ENCODE peak calls at places on chromosomes 16 and 17, in five cellular contexts. C is fibroblast of the aortic adventitia, J is lung, V is fibroblast of villous mesenchyme, F is GM06990. U is an unnamed sample.

GRCh38 chr16:50491516-50491915 is 56.7 kb upstream of the NKD1 start:
- DNase-seq in C (no peak), J (peak; percentile 20), V (no peak), F (no peak), U (no peak)

GRCh38 chr17:8254881-8255280 is 5.8 kb downstream of the PFAS start:
- DNase-seq in C (no peak), J (no peak), V (no peak), F (no peak), U (no peak)

GRCh38 chr17:78596871-78597635 is 19.9 kb upstream of the DNAH17 start:
- DNase-seq in C (no peak), J (no peak), V (no peak), F (no peak), U (no peak)

GRCh38 chr17:40659909-40660308 is 5.1 kb downstream of the KRT222 start:
- DNase-seq in C (no peak), J (no peak), V (no peak), F (no peak), U (no peak)

GRCh38 chr16:9159839-9160550 is 68.6 kb downstream of the HAPSTR1 start:
- DNase-seq in C (peak; percentile 69), J (peak; percentile 55), V (peak; percentile 51), F (no peak), U (no peak)

GRCh38 chr17:82917656-82918345 is 78.0 kb upstream of the ZNF750 start:
- DNase-seq in C (peak; percentile 28), J (no peak), V (peak; percentile 68), F (no peak), U (no peak)

GRCh38 chr16:23786964-23787571 is 32.2 kb downstream of the CHP2 start:
- DNase-seq in C (no peak), J (no peak), V (no peak), F (no peak), U (no peak)

GRCh38 chr17:40903129-40903847 is 18.2 kb upstream of the KRT20 start:
- DNase-seq in C (peak; percentile 10), J (no peak), V (peak; percentile 53), F (no peak), U (peak; percentile 53)

GRCh38 chr17:63634163-63634562 is 11.9 kb downstream of the MAP3K3 start:
- DNase-seq in C (no peak), J (no peak), V (no peak), F (no peak), U (no peak)

GRCh38 chr17:67139784-67140665 is 95.7 kb downstream of the CACNG1 start:
- DNase-seq in C (peak; percentile 39), J (no peak), V (peak; percentile 62), F (no peak), U (no peak)

GRCh38 chr16:50534556-50534955 is 13.6 kb upstream of the NKD1 start:
- DNase-seq in C (no peak), J (no peak), V (no peak), F (no peak), U (no peak)

GRCh38 chr16:78918805-78919204 is 681.7 kb downstream of the MAF start:
- DNase-seq in C (no peak), J (no peak), V (no peak), F (no peak), U (no peak)

GRCh38 chr17:69654981-69655581 is 240.6 kb downstream of the MAP2K6 start:
- DNase-seq in C (peak; percentile 92), J (no peak), V (peak; percentile 89), F (no peak), U (peak; percentile 87)

GRCh38 chr17:74201250-74201649 is 2.2 kb upstream of the RPL38 start:
- DNase-seq in C (peak; percentile 40), J (no peak), V (peak; percentile 70), F (no peak), U (no peak)

GRCh38 chr17:48484850-48485249 is 46.0 kb downstream of the HOXB1 start:
- DNase-seq in C (no peak), J (no peak), V (peak; percentile 22), F (no peak), U (no peak)

GRCh38 chr17:41689497-41690299 is 1.0 kb downstream of the EIF1 start:
- DNase-seq in C (peak; percentile 88), J (peak; percentile 53), V (peak; percentile 72), F (no peak), U (no peak)

GRCh38 chr17:48153711-48154642 is 46.4 kb downstream of the SNX11 start:
- DNase-seq in C (peak; percentile 67), J (no peak), V (peak; percentile 44), F (no peak), U (no peak)

GRCh38 chr16:25478476-25478875 is 213.3 kb upstream of the HS3ST4 start:
- DNase-seq in C (peak; percentile 1), J (no peak), V (no peak), F (no peak), U (no peak)

GRCh38 chr16:49075709-49076108 is 205.9 kb downstream of the CBLN1 start:
- DNase-seq in C (no peak), J (no peak), V (no peak), F (no peak), U (no peak)

GRCh38 chr16:57134982-57135381 is 42.6 kb downstream of the CPNE2 start:
- DNase-seq in C (no peak), J (no peak), V (no peak), F (no peak), U (no peak)

GRCh38 chr17:7885357-7886226 is 3.0 kb upstream of the CHD3 start:
- DNase-seq in C (peak; percentile 18), J (peak; percentile 59), V (peak; percentile 37), F (peak; percentile 66), U (no peak)

GRCh38 chr17:27559506-27559931 is 71.5 kb upstream of the LGALS9 start:
- DNase-seq in C (peak; percentile 84), J (peak; percentile 40), V (peak; percentile 88), F (no peak), U (no peak)

GRCh38 chr17:6654816-6655731 is 3.5 kb downstream of the C17orf100 start:
- DNase-seq in C (no peak), J (peak; percentile 72), V (no peak), F (no peak), U (no peak)

GRCh38 chr17:8909621-8910292 is 42.3 kb upstream of the PIK3R6 start:
- DNase-seq in C (no peak), J (no peak), V (no peak), F (no peak), U (no peak)

GRCh38 chr16:24257965-24258364 is 1.8 kb downstream of the CACNG3 start:
- DNase-seq in C (no peak), J (no peak), V (no peak), F (no peak), U (no peak)

GRCh38 chr17:82648761-82649474 is 674 bp upstream of the WDR45B start:
- DNase-seq in C (no peak), J (peak; percentile 47), V (no peak), F (peak; percentile 43), U (no peak)

GRCh38 chr16:86362155-86362849 is 148.0 kb upstream of the FOXF1 start:
- DNase-seq in C (no peak), J (no peak), V (peak; percentile 28), F (no peak), U (no peak)

GRCh38 chr17:17403899-17404576 is 72.8 kb upstream of the MED9 start:
- DNase-seq in C (no peak), J (no peak), V (no peak), F (no peak), U (no peak)

GRCh38 chr16:51009813-51010212 is 141.3 kb downstream of the SALL1 start:
- DNase-seq in C (no peak), J (no peak), V (no peak), F (no peak), U (no peak)

GRCh38 chr16:21026846-21027245 is 123.8 kb downstream of the DNAH3 start:
- DNase-seq in C (no peak), J (no peak), V (no peak), F (no peak), U (no peak)

GRCh38 chr16:27347930-27348685 is 34.3 kb downstream of the IL4R start:
- DNase-seq in C (no peak), J (no peak), V (no peak), F (no peak), U (no peak)

DNA sequence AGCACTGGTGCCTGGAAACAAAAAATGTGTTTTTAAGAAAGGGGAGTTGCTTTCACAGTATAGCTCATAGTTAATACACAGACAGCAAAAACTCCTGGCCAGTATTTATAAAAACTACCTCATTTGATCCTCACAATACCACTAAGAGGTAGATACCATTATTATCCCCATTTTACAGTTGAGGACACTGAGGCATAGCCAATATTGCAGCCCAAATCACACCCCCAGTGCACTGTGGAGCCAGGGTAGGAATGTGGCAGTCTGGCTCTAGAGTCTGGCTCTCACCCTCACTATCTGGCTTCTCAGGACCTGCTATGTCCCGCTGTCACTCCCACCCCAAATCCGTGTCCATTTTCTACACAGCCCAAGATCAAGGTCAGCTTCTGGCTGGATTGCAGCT is 2.6 kb downstream of the ARHGAP23 start:
- DNase-seq in C (no peak), J (no peak), V (no peak), F (no peak), U (no peak)
- H3K4me3 ChIP-seq in C (no peak overlapping the region), J (no peak overlapping the region), V (no peak overlapping the region), F (no peak overlapping the region), U (no peak overlapping the region)

GRCh38 chr16:85209526-85210121 is 97.4 kb upstream of the CIBAR2 start:
- DNase-seq in C (no peak), J (no peak), V (no peak), F (no peak), U (no peak)

GRCh38 chr16:85211247-85211910 is 99.1 kb upstream of the CIBAR2 start:
- DNase-seq in C (peak; percentile 70), J (no peak), V (peak; percentile 82), F (no peak), U (no peak)

GRCh38 chr16:85208181-85208580 is 95.9 kb upstream of the CIBAR2 start:
- DNase-seq in C (no peak), J (no peak), V (no peak), F (no peak), U (no peak)

GRCh38 chr16:85208643-85209520 is 96.6 kb upstream of the CIBAR2 start:
- DNase-seq in C (no peak), J (no peak), V (no peak), F (no peak), U (no peak)

GRCh38 chr16:85210423-85211169 is 98.3 kb upstream of the CIBAR2 start:
- DNase-seq in C (peak; percentile 89), J (no peak), V (peak; percentile 92), F (no peak), U (no peak)
- TF ChIP-seq CTCF in C (no peak), J (no peak), V (no peak), F (no peak), U (no peak)

GRCh38 chr16:4693956-4694663 is 748 bp downstream of the NUDT16L1 start:
- DNase-seq in C (peak; percentile 46), J (no peak), V (peak; percentile 84), F (peak; percentile 66), U (peak; percentile 22)
- H3K4me3 ChIP-seq in C (peak overlapping the region; percentile 95), J (peak overlapping the region; percentile 99), V (peak overlapping the region; percentile 89), F (peak overlapping the region; percentile 90), U (peak overlapping the region; percentile 75)

GRCh38 chr16:72847187-72848044 is 200.5 kb downstream of the ZFHX3 start:
- DNase-seq in C (peak; percentile 27), J (no peak), V (no peak), F (no peak), U (no peak)
- TF ChIP-seq CTCF in C (peak; percentile 50), J (no peak), V (peak; percentile 58), F (peak; percentile 68), U (peak; percentile 63)

GRCh38 chr16:1612320-1613111 is at the start of gene CRAMP1:
- DNase-seq in C (peak; percentile 4), J (no peak), V (peak; percentile 23), F (peak; percentile 38), U (no peak)
- H3K4me3 ChIP-seq in C (peak within 1 kb of the TSS; percentile 88), J (peak within 1 kb of the TSS; percentile 73), V (peak within 1 kb of the TSS; percentile 74), F (peak within 1 kb of the TSS; percentile 92), U (peak within 1 kb of the TSS; percentile 75)

U was measured in HFF-Myc.